ENCODE peak calls at places on chromosomes 3 and 15, in five cellular contexts. One of them, this sample, is unnamed.

GRCh38 chr3:57815034-57815433 is 58.9 kb downstream of the SLMAP start:
- DNase-seq in fibroblast of the aortic adventitia: no peak
- DNase-seq in activated B cell treated with CpG ODN at 0.5 μM for 24 hours: no peak
- DNase-seq in RWPE1: no peak
- DNase-seq in coronary artery: no peak
- DNase-seq in this sample: no peak

GRCh38 chr15:83904107-83904720 is 250.3 kb downstream of the ADAMTSL3 start:
- DNase-seq in activated B cell treated with CpG ODN at 0.5 μM for 24 hours: no peak
- DNase-seq in coronary artery: no peak
- DNase-seq in fibroblast of the aortic adventitia: peak
- DNase-seq in RWPE1: no peak
- DNase-seq in this sample: no peak

GRCh38 chr15:28125673-28126651 is 26.8 kb upstream of the OCA2 start:
- DNase-seq in fibroblast of the aortic adventitia: peak
- DNase-seq in RWPE1: no peak
- DNase-seq in coronary artery: no peak
- DNase-seq in activated B cell treated with CpG ODN at 0.5 μM for 24 hours: no peak
- DNase-seq in this sample: no peak

GRCh38 chr3:3603351-3603750 is 195.9 kb upstream of the LRRN1 start:
- DNase-seq in activated B cell treated with CpG ODN at 0.5 μM for 24 hours: no peak
- DNase-seq in coronary artery: no peak
- DNase-seq in fibroblast of the aortic adventitia: no peak
- DNase-seq in RWPE1: no peak
- DNase-seq in this sample: no peak

GRCh38 chr15:52336530-52336929 is 40.9 kb upstream of the MYO5C start:
- DNase-seq in activated B cell treated with CpG ODN at 0.5 μM for 24 hours: no peak
- DNase-seq in fibroblast of the aortic adventitia: no peak
- DNase-seq in coronary artery: no peak
- DNase-seq in RWPE1: no peak
- DNase-seq in this sample: no peak

GRCh38 chr3:132629928-132630327 is 29.7 kb downstream of the ACAD11 start:
- DNase-seq in RWPE1: peak
- DNase-seq in coronary artery: no peak
- DNase-seq in activated B cell treated with CpG ODN at 0.5 μM for 24 hours: no peak
- DNase-seq in fibroblast of the aortic adventitia: peak
- DNase-seq in this sample: no peak

GRCh38 chr3:99474776-99475175 is 163.6 kb upstream of the COL8A1 start:
- DNase-seq in RWPE1: no peak
- DNase-seq in fibroblast of the aortic adventitia: no peak
- DNase-seq in activated B cell treated with CpG ODN at 0.5 μM for 24 hours: no peak
- DNase-seq in coronary artery: no peak
- DNase-seq in this sample: no peak

GRCh38 chr15:85973584-85974347 is 105.9 kb upstream of the AGBL1 start:
- DNase-seq in coronary artery: no peak
- DNase-seq in activated B cell treated with CpG ODN at 0.5 μM for 24 hours: no peak
- DNase-seq in RWPE1: no peak
- DNase-seq in fibroblast of the aortic adventitia: no peak
- DNase-seq in this sample: no peak

GRCh38 chr3:61009025-61009424 is 242.2 kb downstream of the FHIT start:
- DNase-seq in fibroblast of the aortic adventitia: no peak
- DNase-seq in RWPE1: no peak
- DNase-seq in coronary artery: no peak
- DNase-seq in activated B cell treated with CpG ODN at 0.5 μM for 24 hours: no peak
- DNase-seq in this sample: peak

GRCh38 chr3:128492353-128493220 is at the start of gene GATA2:
- DNase-seq in coronary artery: peak
- DNase-seq in fibroblast of the aortic adventitia: no peak
- DNase-seq in activated B cell treated with CpG ODN at 0.5 μM for 24 hours: peak
- DNase-seq in RWPE1: no peak
- DNase-seq in this sample: no peak

GRCh38 chr15:60626051-60626450 is 147.1 kb upstream of the ICE2 start:
- DNase-seq in coronary artery: no peak
- DNase-seq in fibroblast of the aortic adventitia: no peak
- DNase-seq in activated B cell treated with CpG ODN at 0.5 μM for 24 hours: no peak
- DNase-seq in RWPE1: no peak
- DNase-seq in this sample: no peak

GRCh38 chr3:48090166-48090939 is 74.1 kb upstream of the MAP4 start:
- DNase-seq in fibroblast of the aortic adventitia: no peak
- DNase-seq in RWPE1: no peak
- DNase-seq in activated B cell treated with CpG ODN at 0.5 μM for 24 hours: no peak
- DNase-seq in coronary artery: no peak
- DNase-seq in this sample: no peak

GRCh38 chr3:156892701-156893100 is 66.5 kb downstream of the LEKR1 start:
- DNase-seq in coronary artery: no peak
- DNase-seq in RWPE1: peak
- DNase-seq in fibroblast of the aortic adventitia: peak
- DNase-seq in activated B cell treated with CpG ODN at 0.5 μM for 24 hours: no peak
- DNase-seq in this sample: no peak

GRCh38 chr3:25782938-25783660 is at the start of gene NGLY1:
- DNase-seq in fibroblast of the aortic adventitia: peak
- DNase-seq in RWPE1: peak
- DNase-seq in activated B cell treated with CpG ODN at 0.5 μM for 24 hours: peak
- DNase-seq in coronary artery: peak
- DNase-seq in this sample: peak
- TF ChIP-seq CTCF in fibroblast of the aortic adventitia: no peak
- TF ChIP-seq CTCF in RWPE1: no peak
- TF ChIP-seq CTCF in activated B cell treated with CpG ODN at 0.5 μM for 24 hours: no peak
- TF ChIP-seq CTCF in coronary artery: peak
- TF ChIP-seq CTCF in this sample: no peak

GRCh38 chr3:19065027-19065426 is 83.3 kb upstream of the KCNH8 start:
- DNase-seq in activated B cell treated with CpG ODN at 0.5 μM for 24 hours: no peak
- DNase-seq in fibroblast of the aortic adventitia: no peak
- DNase-seq in RWPE1: no peak
- DNase-seq in coronary artery: no peak
- DNase-seq in this sample: no peak
- TF ChIP-seq CTCF in activated B cell treated with CpG ODN at 0.5 μM for 24 hours: no peak
- TF ChIP-seq CTCF in fibroblast of the aortic adventitia: no peak
- TF ChIP-seq CTCF in RWPE1: peak
- TF ChIP-seq CTCF in coronary artery: no peak
- TF ChIP-seq CTCF in this sample: no peak

DNA sequence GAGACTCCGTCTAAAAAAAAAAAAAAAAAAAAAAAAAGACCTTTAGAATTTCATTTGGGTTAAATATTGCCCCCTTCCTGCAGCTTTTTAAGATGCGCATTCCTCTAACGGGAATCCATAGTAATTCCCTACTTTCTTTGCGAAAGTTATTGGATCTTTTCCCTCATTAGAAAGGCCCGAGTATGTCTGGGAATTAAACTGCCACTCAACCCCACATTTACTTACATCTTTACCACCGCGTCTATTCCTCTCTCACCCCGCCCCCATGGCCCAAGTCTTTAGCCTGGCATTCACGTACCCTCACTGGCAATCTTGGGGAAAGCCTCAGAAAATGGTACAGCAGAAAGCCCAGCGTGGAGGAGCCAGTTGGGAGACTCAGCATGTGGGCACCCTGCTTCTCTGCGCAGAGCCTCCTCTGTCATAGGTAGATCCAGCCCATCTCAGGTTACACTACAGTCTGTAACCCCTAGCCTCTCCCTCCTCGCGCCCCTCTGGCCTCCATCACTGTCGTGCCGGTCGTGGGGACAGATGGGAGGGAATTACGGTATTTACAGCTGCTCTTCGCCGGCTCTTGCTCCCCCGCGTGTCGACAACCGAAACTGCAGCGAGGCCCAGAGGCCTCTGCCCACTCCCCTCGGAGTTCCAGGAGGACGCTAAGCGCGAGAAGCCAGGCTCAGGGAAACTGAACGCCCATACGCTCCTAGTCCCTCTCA is 6.4 kb upstream of the ANKDD1A start:
- DNase-seq in fibroblast of the aortic adventitia: peak
- DNase-seq in coronary artery: peak
- DNase-seq in RWPE1: peak
- DNase-seq in activated B cell treated with CpG ODN at 0.5 μM for 24 hours: peak
- DNase-seq in this sample: peak
- TF ChIP-seq CTCF in fibroblast of the aortic adventitia: peak
- TF ChIP-seq CTCF in coronary artery: peak
- TF ChIP-seq CTCF in RWPE1: peak
- TF ChIP-seq CTCF in activated B cell treated with CpG ODN at 0.5 μM for 24 hours: peak
- TF ChIP-seq CTCF in this sample: peak

GRCh38 chr3:147361671-147362420 is 44.5 kb downstream of the ZIC4 start:
- DNase-seq in coronary artery: no peak
- DNase-seq in RWPE1: no peak
- DNase-seq in fibroblast of the aortic adventitia: no peak
- DNase-seq in activated B cell treated with CpG ODN at 0.5 μM for 24 hours: no peak
- DNase-seq in this sample: no peak
- TF ChIP-seq CTCF in coronary artery: no peak
- TF ChIP-seq CTCF in RWPE1: peak
- TF ChIP-seq CTCF in fibroblast of the aortic adventitia: peak
- TF ChIP-seq CTCF in activated B cell treated with CpG ODN at 0.5 μM for 24 hours: no peak
- TF ChIP-seq CTCF in this sample: peak